ENCODE peak calls at places on chromosomes 5 and 9, in seven cellular contexts. B is HepG2, H is A549, F is PC-9, Z is tibial artery, W is AG04449, O is GM12864. K is an unnamed sample.
A peak's percentile ranks its signal among the peaks of the same experiment; 100 is the strongest.

GRCh38 chr5:180090098-180090768 is 18.7 kb upstream of the RNF130 start:
- DNase-seq in F (no peak), B (peak; percentile 36), W (no peak), H (peak; percentile 58), O (no peak), Z (peak; percentile 29), K (peak; percentile 91)

GRCh38 chr5:65299841-65300240 is 181.9 kb downstream of the ADAMTS6 start:
- DNase-seq in W (peak; percentile 96), B (no peak), F (no peak), H (no peak), Z (no peak), O (no peak), K (no peak)

GRCh38 chr9:573551-574410 is 267.7 kb upstream of the DMRT1 start:
- DNase-seq in W (no peak), H (no peak), Z (no peak), F (peak; percentile 46), O (no peak), B (peak; percentile 9), K (no peak)

GRCh38 chr9:81557452-81557956 is 131.8 kb downstream of the TLE1 start:
- DNase-seq in B (no peak), Z (no peak), H (no peak), F (no peak), O (no peak), W (no peak), K (no peak)

GRCh38 chr9:33708441-33708840 is 86.9 kb upstream of the PRSS3 start:
- DNase-seq in W (no peak), H (no peak), Z (no peak), O (no peak), B (no peak), F (no peak), K (no peak)

GRCh38 chr9:91734371-91734981 is 215.6 kb downstream of the ROR2 start:
- DNase-seq in B (peak; percentile 13), H (peak; percentile 78), W (no peak), Z (peak; percentile 64), O (no peak), F (no peak), K (peak; percentile 83)

GRCh38 chr9:2338770-2339169 is 282.8 kb upstream of the VLDLR start:
- DNase-seq in F (no peak), O (no peak), H (no peak), B (no peak), Z (no peak), W (no peak), K (no peak)

GRCh38 chr5:105475401-105475800 is 1912.8 kb upstream of the NUDT12 start:
- DNase-seq in O (no peak), F (no peak), H (no peak), B (no peak), Z (no peak), W (no peak), K (no peak)

GRCh38 chr9:74887041-74887980 is at the start of gene TRPM6:
- DNase-seq in W (peak; percentile 9), B (peak; percentile 66), Z (peak; percentile 78), H (peak; percentile 35), O (no peak), F (no peak), K (peak; percentile 92)

GRCh38 chr9:90773593-90773992 is 28.0 kb upstream of the SYK start:
- DNase-seq in F (no peak), H (no peak), B (no peak), O (no peak), W (no peak), Z (no peak), K (no peak)

GRCh38 chr5:31531543-31531887 is 378 bp downstream of the DROSHA start:
- DNase-seq in H (peak; percentile 21), B (peak; percentile 15), Z (no peak), F (no peak), W (no peak), O (no peak), K (no peak)

GRCh38 chr5:64874753-64875152 is 106.0 kb downstream of the CWC27 start:
- DNase-seq in O (no peak), F (no peak), W (no peak), B (no peak), H (no peak), Z (no peak), K (no peak)

GRCh38 chr5:80704221-80704620 is 49.4 kb upstream of the DHFR start:
- DNase-seq in F (no peak), B (no peak), H (no peak), W (no peak), O (no peak), Z (no peak), K (no peak)

GRCh38 chr9:112179816-112180215 is 4.7 kb upstream of the SUSD1 start:
- DNase-seq in H (no peak), O (no peak), B (no peak), Z (no peak), W (no peak), F (no peak), K (no peak)

GRCh38 chr5:33311893-33312292 is 128.9 kb upstream of the TARS1 start:
- DNase-seq in H (no peak), Z (no peak), B (no peak), F (no peak), W (peak; percentile 87), O (no peak), K (no peak)

GRCh38 chr5:57650360-57651069 is 167.9 kb upstream of the ACTBL2 start:
- DNase-seq in B (peak; percentile 93), F (no peak), H (peak; percentile 4), Z (no peak), O (peak; percentile 2), W (no peak), K (no peak)

GRCh38 chr9:14245901-14246525 is 67.9 kb downstream of the NFIB start:
- DNase-seq in H (no peak), O (no peak), Z (no peak), W (no peak), F (peak; percentile 50), B (no peak), K (no peak)

GRCh38 chr9:81646337-81646736 is 43.0 kb downstream of the TLE1 start:
- DNase-seq in Z (no peak), B (no peak), F (no peak), O (no peak), H (no peak), W (no peak), K (no peak)

GRCh38 chr5:75640826-75641225 is 29.6 kb downstream of the ANKDD1B start:
- DNase-seq in Z (no peak), W (no peak), O (no peak), B (no peak), H (no peak), F (no peak), K (no peak)

GRCh38 chr5:3392306-3392939 is 203.2 kb upstream of the IRX1 start:
- DNase-seq in O (no peak), Z (no peak), H (peak; percentile 13), F (no peak), W (no peak), B (no peak), K (no peak)

GRCh38 chr9:115649991-115650472 is 503.6 kb upstream of the PAPPA start:
- DNase-seq in B (peak; percentile 3), W (peak; percentile 58), O (no peak), Z (peak; percentile 89), H (no peak), F (no peak), K (peak; percentile 60)

GRCh38 chr5:57302643-57303042 is 128.8 kb downstream of the GPBP1 start:
- DNase-seq in W (peak; percentile 37), O (no peak), H (no peak), B (no peak), F (no peak), Z (no peak), K (no peak)

GRCh38 chr5:141514330-141515111 is 25.6 kb downstream of the PCDHGC5 start:
- DNase-seq in O (no peak), H (no peak), Z (no peak), B (no peak), W (no peak), F (no peak), K (no peak)

GRCh38 chr9:101999441-101999840 is 261.0 kb upstream of the GRIN3A start:
- DNase-seq in W (no peak), O (no peak), F (no peak), H (no peak), B (no peak), Z (no peak), K (no peak)

GRCh38 chr9:95399261-95399660 is 81.8 kb upstream of the FANCC start:
- DNase-seq in Z (no peak), W (no peak), B (no peak), H (no peak), F (no peak), O (no peak), K (no peak)

GRCh38 chr5:168424506-168425298 is 61.6 kb upstream of the RARS1 start:
- DNase-seq in B (no peak), O (no peak), H (no peak), Z (no peak), F (no peak), W (no peak), K (no peak)

GRCh38 chr5:13478831-13479465 is 465.5 kb downstream of the DNAH5 start:
- DNase-seq in H (peak; percentile 43), O (no peak), Z (no peak), W (no peak), F (no peak), B (peak; percentile 24), K (no peak)

GRCh38 chr9:89660286-89660685 is 55.5 kb downstream of the GADD45G start:
- DNase-seq in B (no peak), W (no peak), F (no peak), Z (no peak), H (no peak), O (no peak), K (peak; percentile 62)

GRCh38 chr5:139637438-139638089 is 10.6 kb upstream of the CXXC5 start:
- DNase-seq in B (peak; percentile 78), O (no peak), Z (peak; percentile 86), F (peak; percentile 65), W (no peak), H (no peak), K (peak; percentile 92)
- TF ChIP-seq CTCF in B (peak; percentile 74), O (no peak), Z (peak; percentile 27), F (no peak), W (peak; percentile 16), H (no peak), K (peak; percentile 34)

GRCh38 chr9:72839140-72839539 is 113.7 kb downstream of the ALDH1A1 start:
- DNase-seq in O (no peak), W (peak; percentile 24), B (no peak), Z (no peak), F (no peak), H (no peak), K (no peak)

GRCh38 chr9:72844440-72844768 is 108.4 kb downstream of the ALDH1A1 start:
- DNase-seq in Z (no peak), O (no peak), F (no peak), B (no peak), W (no peak), H (no peak), K (no peak)

GRCh38 chr9:72843525-72844439 is 109.1 kb downstream of the ALDH1A1 start:
- DNase-seq in B (peak; percentile 74), F (peak; percentile 43), H (peak; percentile 47), W (no peak), O (no peak), Z (no peak), K (no peak)
- TF ChIP-seq CTCF in B (peak; percentile 82), F (peak; percentile 44), H (peak; percentile 31), W (no peak), O (no peak), Z (no peak), K (no peak)

GRCh38 chr5:137605377-137605776 is 106.3 kb upstream of the SPOCK1 start:
- DNase-seq in F (no peak), W (no peak), B (no peak), Z (no peak), O (no peak), H (no peak), K (no peak)
- TF ChIP-seq CTCF in F (peak; percentile 38), W (peak; percentile 34), B (no peak), Z (no peak), O (peak; percentile 15), H (no peak), K (no peak)

GRCh38 chr9:12723409-12724028 is 30.3 kb downstream of the TYRP1 start:
- DNase-seq in F (peak; percentile 48), H (no peak), W (no peak), O (no peak), B (peak; percentile 10), Z (no peak), K (no peak)
- TF ChIP-seq CTCF in F (peak; percentile 59), H (peak; percentile 83), W (peak; percentile 12), O (no peak), B (peak; percentile 58), Z (peak; percentile 56), K (peak; percentile 55)

K was measured in upper lobe of right lung.